ENCODE peak calls at places on chromosomes 7 and 10, in eight cellular contexts. M, W, P, K, C, E, T and N are unnamed samples.
A peak's percentile ranks its signal among the peaks of the same experiment; 100 is the strongest.

GRCh38 chr10:79411546-79412495 is 33.6 kb downstream of the ZCCHC24 start:
- DNase-seq in M (no peak), W (no peak), P (peak; percentile 36), K (no peak), C (no peak), E (no peak), T (no peak), N (no peak)

GRCh38 chr10:129929343-129930297 is 34.5 kb downstream of the EBF3 start:
- DNase-seq in M (no peak), W (no peak), P (peak; percentile 6), K (no peak), C (no peak), E (peak; percentile 11), T (no peak), N (no peak)

GRCh38 chr10:44956717-44957706 is 2.6 kb upstream of the RASSF4 start:
- DNase-seq in M (no peak), W (no peak), P (no peak), K (no peak), C (no peak), E (no peak), T (no peak), N (no peak)

GRCh38 chr10:103548581-103549348 is 55.3 kb downstream of the NEURL1 start:
- DNase-seq in M (no peak), W (no peak), P (no peak), K (no peak), C (no peak), E (no peak), T (peak; percentile 81), N (no peak)

GRCh38 chr7:7970620-7971307 is 2.2 kb downstream of the GLCCI1 start:
- DNase-seq in M (no peak), W (no peak), P (no peak), K (no peak), C (no peak), E (no peak), T (peak; percentile 64), N (no peak)

GRCh38 chr10:5292196-5292735 is 72.5 kb upstream of the UCN3 start:
- DNase-seq in M (no peak), W (no peak), P (peak; percentile 39), K (peak; percentile 42), C (peak; percentile 22), E (no peak), T (no peak), N (peak; percentile 19)

GRCh38 chr10:14822879-14823755 is 14.7 kb downstream of the CDNF start:
- DNase-seq in M (peak; percentile 38), W (no peak), P (no peak), K (peak; percentile 53), C (no peak), E (peak; percentile 17), T (peak; percentile 32), N (no peak)

GRCh38 chr10:93445097-93445960 is 36.8 kb downstream of the MYOF start:
- DNase-seq in M (peak; percentile 90), W (no peak), P (peak; percentile 86), K (peak; percentile 85), C (no peak), E (peak; percentile 81), T (peak; percentile 94), N (no peak)

GRCh38 chr7:129646369-129647021 is 35.0 kb downstream of the NRF1 start:
- DNase-seq in M (no peak), W (no peak), P (no peak), K (no peak), C (no peak), E (no peak), T (no peak), N (no peak)

GRCh38 chr7:116242177-116242576 is 31.8 kb downstream of the TES start:
- DNase-seq in M (no peak), W (no peak), P (no peak), K (no peak), C (no peak), E (no peak), T (no peak), N (no peak)

GRCh38 chr7:125670926-125671572 is 741.4 kb upstream of the POT1 start:
- DNase-seq in M (no peak), W (no peak), P (no peak), K (peak; percentile 25), C (no peak), E (no peak), T (peak; percentile 56), N (no peak)

GRCh38 chr10:113529575-113529974 is 23.3 kb upstream of the HABP2 start:
- DNase-seq in M (no peak), W (no peak), P (no peak), K (no peak), C (no peak), E (no peak), T (no peak), N (no peak)

GRCh38 chr7:28573059-28573553 is 160.8 kb downstream of the CREB5 start:
- DNase-seq in M (no peak), W (no peak), P (peak; percentile 55), K (no peak), C (no peak), E (peak; percentile 19), T (peak; percentile 96), N (no peak)

GRCh38 chr10:6279540-6280267 is 77.0 kb downstream of the PFKFB3 start:
- DNase-seq in M (peak; percentile 48), W (no peak), P (no peak), K (peak; percentile 14), C (no peak), E (no peak), T (no peak), N (no peak)

GRCh38 chr10:69576334-69577011 is 3.3 kb upstream of the NEUROG3 start:
- DNase-seq in M (no peak), W (no peak), P (no peak), K (no peak), C (no peak), E (no peak), T (no peak), N (no peak)

GRCh38 chr10:118912961-118913360 is 116.6 kb upstream of the NANOS1 start:
- DNase-seq in M (no peak), W (no peak), P (no peak), K (no peak), C (no peak), E (no peak), T (no peak), N (no peak)

GRCh38 chr7:1693991-1694524 is 24.0 kb downstream of the ELFN1 start:
- DNase-seq in M (no peak), W (no peak), P (peak; percentile 38), K (no peak), C (no peak), E (peak; percentile 20), T (peak; percentile 23), N (no peak)